ENCODE peak calls at places on chromosomes 4 and X, in five cellular contexts. D is mucosa of descending colon, T is HL-60, O is AG04449, V is choroid plexus epithelial cell. S is an unnamed sample.

GRCh38 chr4:27917381-27917780 is 1056.7 kb downstream of the STIM2 start:
- DNase-seq in D (no peak), T (no peak), O (no peak), V (no peak), S (no peak)

GRCh38 chrX:22748093-22748999 is 251.4 kb upstream of the DDX53 start:
- DNase-seq in D (no peak), T (peak), O (no peak), V (peak), S (peak)

GRCh38 chr4:176467011-176467410 is 147.2 kb downstream of the SPCS3 start:
- DNase-seq in D (no peak), T (no peak), O (peak), V (peak), S (peak)

GRCh38 chr4:177220376-177220775 is 89.3 kb upstream of the NEIL3 start:
- DNase-seq in D (no peak), T (no peak), O (no peak), V (peak), S (peak)

GRCh38 chrX:104113237-104113965 is 1.1 kb downstream of the ZCCHC18 start:
- DNase-seq in D (no peak), T (no peak), O (no peak), V (peak), S (peak)

GRCh38 chr4:95092762-95093161 is 335.0 kb downstream of the BMPR1B start:
- DNase-seq in D (no peak), T (no peak), O (no peak), V (no peak), S (peak)

GRCh38 chrX:85963736-85964135 is 83.6 kb downstream of the CHM start:
- DNase-seq in D (no peak), T (no peak), O (peak), V (peak), S (peak)

GRCh38 chr4:155529197-155529596 is 137.5 kb upstream of the GUCY1A1 start:
- DNase-seq in D (no peak), T (no peak), O (no peak), V (peak), S (no peak)

GRCh38 chrX:140744085-140744484 is 34.5 kb downstream of the LINC00632 start:
- DNase-seq in D (no peak), T (no peak), O (no peak), V (no peak), S (peak)

GRCh38 chr4:4995103-4995761 is 24.0 kb downstream of the CYTL1 start:
- DNase-seq in D (no peak), T (peak), O (peak), V (peak), S (peak)

GRCh38 chrX:149004936-149005335 is 500.2 kb downstream of the IDS start:
- DNase-seq in D (no peak), T (no peak), O (no peak), V (no peak), S (no peak)

GRCh38 chrX:135572436-135572835 is 52.0 kb downstream of the INTS6L start:
- DNase-seq in D (no peak), T (no peak), O (no peak), V (peak), S (no peak)

GRCh38 chr4:42904986-42905385 is 12.5 kb downstream of the GRXCR1 start:
- DNase-seq in D (no peak), T (no peak), O (no peak), V (no peak), S (no peak)

GRCh38 chr4:10063544-10064300 is 42.4 kb upstream of the SLC2A9 start:
- DNase-seq in D (no peak), T (peak), O (peak), V (peak), S (peak)

GRCh38 chrX:36436286-36436860 is 516.8 kb downstream of the CFAP47 start:
- DNase-seq in D (no peak), T (no peak), O (no peak), V (peak), S (no peak)

GRCh38 chrX:77979870-77980269 is 10.4 kb upstream of the PGAM4 start:
- DNase-seq in D (no peak), T (no peak), O (no peak), V (no peak), S (no peak)

GRCh38 chrX:138763761-138764160 is 52.2 kb upstream of the FGF13 start:
- DNase-seq in D (no peak), T (no peak), O (no peak), V (no peak), S (no peak)

GRCh38 chr4:76830612-76831474 is 67.1 kb downstream of the SOWAHB start:
- DNase-seq in D (peak), T (no peak), O (peak), V (peak), S (peak)

GRCh38 chr4:80184791-80185756 is 12.2 kb upstream of the PRDM8 start:
- DNase-seq in D (no peak), T (no peak), O (no peak), V (no peak), S (no peak)

GRCh38 chr4:44025376-44026020 is 423.1 kb downstream of the KCTD8 start:
- DNase-seq in D (no peak), T (no peak), O (no peak), V (no peak), S (no peak)

GRCh38 chrX:19130628-19131027 is 8.4 kb upstream of the ADGRG2 start:
- DNase-seq in D (no peak), T (no peak), O (no peak), V (no peak), S (no peak)

GRCh38 chr4:7323461-7323871 is 111.3 kb downstream of the PSAPL1 start:
- DNase-seq in D (peak), T (no peak), O (no peak), V (no peak), S (no peak)

GRCh38 chr4:8473198-8473919 is 32.8 kb downstream of the TRMT44 start:
- DNase-seq in D (no peak), T (no peak), O (no peak), V (no peak), S (no peak)

GRCh38 chr4:133162941-133163340 is 13.8 kb downstream of the PCDH10 start:
- DNase-seq in D (no peak), T (no peak), O (no peak), V (no peak), S (no peak)

GRCh38 chr4:132683957-132684356 is 465.1 kb upstream of the PCDH10 start:
- DNase-seq in D (no peak), T (no peak), O (no peak), V (no peak), S (no peak)

GRCh38 chr4:171588764-171589163 is 224.4 kb upstream of the GALNTL6 start:
- DNase-seq in D (no peak), T (no peak), O (no peak), V (no peak), S (no peak)

GRCh38 chr4:115711575-115711974 is 598.2 kb upstream of the NDST4 start:
- DNase-seq in D (no peak), T (no peak), O (no peak), V (no peak), S (no peak)

GRCh38 chr4:89308161-89308500 is 531 bp upstream of the GPRIN3 start:
- DNase-seq in D (no peak), T (no peak), O (no peak), V (no peak), S (no peak)

GRCh38 chr4:138909605-138910004 is 106.0 kb upstream of the NOCT start:
- DNase-seq in D (no peak), T (no peak), O (no peak), V (no peak), S (no peak)

DNA sequence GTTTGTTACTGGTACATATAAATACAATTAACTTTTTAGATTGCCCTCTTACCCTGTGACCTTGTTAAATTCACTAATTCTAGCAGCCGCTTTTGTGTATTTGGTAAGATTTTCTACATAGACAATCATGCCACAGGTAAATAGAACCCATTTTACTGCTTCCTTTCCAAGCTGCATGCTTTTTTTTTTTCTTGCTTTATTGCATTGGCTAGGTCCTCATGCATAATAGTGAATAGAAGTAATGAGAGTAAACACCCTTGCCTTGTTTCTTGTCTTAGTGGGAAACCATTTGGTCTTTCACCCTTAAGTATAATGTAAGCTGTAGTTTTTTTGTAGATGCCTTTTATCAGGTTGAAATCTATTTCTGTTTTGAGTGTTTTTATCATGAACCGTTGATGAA is 7.7 kb upstream of the TMEM271 start:
- DNase-seq in D (no peak), T (no peak), O (no peak), V (no peak), S (no peak)
- TF ChIP-seq CTCF in D (no peak), T (no peak), O (no peak), V (no peak), S (no peak)

GRCh38 chr4:81493895-81494490 is 22.3 kb upstream of the RASGEF1B start:
- DNase-seq in D (no peak), T (no peak), O (no peak), V (peak), S (no peak)
- H3K4me3 ChIP-seq in D (no peak), T (no peak), O (no peak), V (no peak), S (no peak)

DNA sequence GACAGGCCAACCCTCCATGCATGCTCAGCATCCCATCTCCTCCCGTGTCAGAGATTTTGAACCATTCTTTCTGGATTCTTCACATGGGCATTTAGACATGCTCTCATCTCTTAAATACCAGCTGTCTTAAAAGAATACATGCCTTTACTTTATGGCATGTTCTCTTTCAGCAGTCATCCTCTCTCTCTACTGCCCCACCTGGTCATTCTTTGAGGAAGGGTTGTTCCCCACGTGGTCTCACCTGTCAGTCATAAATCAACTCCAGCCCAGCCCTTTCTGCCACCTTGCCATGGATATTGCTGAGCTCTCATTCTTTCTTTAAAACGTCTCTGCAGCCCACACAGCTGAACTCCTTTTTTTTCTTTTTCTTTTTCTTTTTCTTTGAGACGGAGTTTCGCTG is 111.3 kb downstream of the ARHGAP10 start:
- DNase-seq in D (no peak), T (no peak), O (no peak), V (no peak), S (no peak)
- TF ChIP-seq CTCF in D (no peak), T (no peak), O (no peak), V (peak), S (peak)

DNA sequence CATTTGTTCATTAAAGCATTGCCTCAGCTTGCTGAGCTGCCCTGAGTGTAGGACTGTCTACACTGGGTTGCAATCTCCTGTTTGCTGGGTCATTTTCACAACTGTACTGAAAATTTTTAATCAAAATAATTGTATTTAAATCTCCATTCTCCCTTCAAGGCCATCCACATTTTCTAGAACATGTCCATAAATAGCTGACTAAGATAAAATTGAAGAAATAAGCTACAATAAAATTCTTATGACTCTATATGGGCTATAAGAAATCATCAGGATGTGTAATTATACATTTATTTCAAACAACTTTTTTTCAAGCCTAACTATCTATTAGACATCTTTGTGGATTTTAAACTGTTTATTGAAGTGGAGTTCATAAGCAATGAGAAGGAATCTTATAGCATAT is 272.7 kb upstream of the CPEB2 start:
- DNase-seq in D (no peak), T (no peak), O (no peak), V (no peak), S (no peak)
- H3K4me3 ChIP-seq in D (no peak), T (no peak), O (no peak), V (no peak), S (no peak)

GRCh38 chrX:9923357-9923756 is 43.8 kb upstream of the CLDN34 start:
- DNase-seq in D (no peak), T (no peak), O (no peak), V (no peak), S (no peak)

GRCh38 chrX:9928083-9928482 is 39.1 kb upstream of the CLDN34 start:
- DNase-seq in D (no peak), T (no peak), O (no peak), V (no peak), S (peak)

GRCh38 chrX:9926002-9926401 is 41.2 kb upstream of the CLDN34 start:
- DNase-seq in D (no peak), T (no peak), O (no peak), V (no peak), S (no peak)

DNA sequence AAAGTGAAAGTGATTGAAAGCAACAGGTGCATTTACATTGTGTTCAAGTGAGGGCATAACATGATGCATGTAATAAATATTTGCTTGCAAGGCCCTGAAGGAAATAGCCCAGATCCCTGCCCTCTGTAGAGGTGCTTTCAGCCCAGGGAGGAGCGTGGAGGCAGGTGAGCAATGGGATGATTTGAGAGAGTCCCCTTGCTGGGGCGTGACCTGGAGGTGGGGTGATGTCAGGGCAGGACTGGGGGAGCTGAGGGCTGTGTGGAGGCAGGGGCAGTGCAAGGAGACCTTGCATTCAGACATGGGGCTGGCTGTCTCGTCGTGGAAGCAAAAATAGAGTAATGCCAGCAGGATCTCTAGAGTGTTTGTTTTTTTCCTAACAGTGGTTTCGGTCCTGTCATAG is 39.5 kb upstream of the CLDN34 start:
- DNase-seq in D (no peak), T (no peak), O (no peak), V (no peak), S (no peak)
- TF ChIP-seq CTCF in D (no peak), T (no peak), O (no peak), V (no peak), S (no peak)

GRCh38 chrX:387729-388128 is 1.0 kb upstream of the PPP2R3B start:
- DNase-seq in D (no peak), T (no peak), O (no peak), V (no peak), S (no peak)

GRCh38 chrX:386768-387575 is at the start of gene PPP2R3B:
- DNase-seq in D (peak), T (peak), O (peak), V (peak), S (peak)

GRCh38 chrX:389021-389441 is 2.3 kb upstream of the PPP2R3B start:
- DNase-seq in D (no peak), T (no peak), O (no peak), V (no peak), S (peak)

GRCh38 chrX:384861-385260 is 1.8 kb downstream of the PPP2R3B start:
- DNase-seq in D (peak), T (no peak), O (no peak), V (no peak), S (no peak)

GRCh38 chrX:386239-386767 is 404 bp downstream of the PPP2R3B start:
- DNase-seq in D (peak), T (no peak), O (no peak), V (no peak), S (no peak)
- H3K4me3 ChIP-seq in D (peak), T (peak), O (peak), V (peak), S (peak)

GRCh38 chrX:150355898-150356297 is 7.2 kb upstream of the MAMLD1 start:
- DNase-seq in D (no peak), T (no peak), O (no peak), V (no peak), S (no peak)
- TF ChIP-seq CTCF in D (no peak), T (no peak), O (no peak), V (no peak), S (no peak)

S was measured in astrocyte of the spinal cord.